ENCODE peak calls at places on chromosomes 1 and 21, in five cellular contexts. One of them, this sample, is unnamed.

GRCh38 chr1:30420519-30421050 is 302.8 kb downstream of the MATN1 start:
- DNase-seq in spleen: no peak
- DNase-seq in heart left ventricle: peak; percentile 9
- DNase-seq in tibial nerve: no peak
- DNase-seq in body of pancreas: no peak
- DNase-seq in this sample: peak; percentile 6

GRCh38 chr1:21764615-21765423 is 18.1 kb downstream of the USP48 start:
- DNase-seq in spleen: no peak
- DNase-seq in heart left ventricle: peak; percentile 35
- DNase-seq in body of pancreas: peak; percentile 76
- DNase-seq in tibial nerve: peak; percentile 63
- DNase-seq in this sample: no peak

GRCh38 chr21:42199488-42200463 is 19.2 kb upstream of the ABCG1 start:
- DNase-seq in body of pancreas: peak; percentile 55
- DNase-seq in heart left ventricle: no peak
- DNase-seq in tibial nerve: no peak
- DNase-seq in spleen: no peak
- DNase-seq in this sample: no peak

GRCh38 chr1:155499953-155500621 is 62.5 kb downstream of the ASH1L start:
- DNase-seq in spleen: no peak
- DNase-seq in tibial nerve: no peak
- DNase-seq in body of pancreas: no peak
- DNase-seq in heart left ventricle: no peak
- DNase-seq in this sample: no peak

GRCh38 chr1:39832294-39832693 is 43.6 kb upstream of the BMP8B start:
- DNase-seq in tibial nerve: no peak
- DNase-seq in heart left ventricle: no peak
- DNase-seq in spleen: no peak
- DNase-seq in body of pancreas: no peak
- DNase-seq in this sample: no peak

GRCh38 chr1:21321963-21322680 is 31.9 kb upstream of the ECE1 start:
- DNase-seq in tibial nerve: no peak
- DNase-seq in spleen: no peak
- DNase-seq in heart left ventricle: no peak
- DNase-seq in body of pancreas: no peak
- DNase-seq in this sample: no peak

GRCh38 chr1:15081088-15081487 is 72.5 kb upstream of the TMEM51 start:
- DNase-seq in body of pancreas: no peak
- DNase-seq in heart left ventricle: no peak
- DNase-seq in spleen: no peak
- DNase-seq in tibial nerve: no peak
- DNase-seq in this sample: no peak

GRCh38 chr1:22711591-22712501 is 1.2 kb downstream of the EPHB2 start:
- DNase-seq in heart left ventricle: no peak
- DNase-seq in spleen: no peak
- DNase-seq in tibial nerve: no peak
- DNase-seq in body of pancreas: no peak
- DNase-seq in this sample: no peak

GRCh38 chr1:30787856-30788495 is 30.4 kb upstream of the LAPTM5 start:
- DNase-seq in spleen: peak; percentile 51
- DNase-seq in body of pancreas: no peak
- DNase-seq in heart left ventricle: no peak
- DNase-seq in tibial nerve: no peak
- DNase-seq in this sample: no peak

GRCh38 chr1:81155131-81155530 is 645.6 kb upstream of the ADGRL2 start:
- DNase-seq in body of pancreas: no peak
- DNase-seq in heart left ventricle: no peak
- DNase-seq in spleen: no peak
- DNase-seq in tibial nerve: no peak
- DNase-seq in this sample: no peak

GRCh38 chr1:15757575-15758401 is 807 bp upstream of the FBLIM1 start:
- DNase-seq in tibial nerve: no peak
- DNase-seq in spleen: no peak
- DNase-seq in body of pancreas: no peak
- DNase-seq in heart left ventricle: no peak
- DNase-seq in this sample: no peak

GRCh38 chr1:188642585-188643168 is 1813.9 kb downstream of the PLA2G4A start:
- DNase-seq in spleen: no peak
- DNase-seq in body of pancreas: no peak
- DNase-seq in tibial nerve: no peak
- DNase-seq in heart left ventricle: no peak
- DNase-seq in this sample: no peak

GRCh38 chr1:245500546-245500945 is 345.8 kb downstream of the KIF26B start:
- DNase-seq in tibial nerve: no peak
- DNase-seq in spleen: no peak
- DNase-seq in heart left ventricle: no peak
- DNase-seq in body of pancreas: no peak
- DNase-seq in this sample: no peak

GRCh38 chr1:204286841-204287387 is 72.8 kb downstream of the PLEKHA6 start:
- DNase-seq in tibial nerve: peak; percentile 34
- DNase-seq in spleen: no peak
- DNase-seq in body of pancreas: peak; percentile 83
- DNase-seq in heart left ventricle: peak; percentile 48
- DNase-seq in this sample: no peak

GRCh38 chr1:87683557-87683956 is 354.9 kb downstream of the LMO4 start:
- DNase-seq in body of pancreas: no peak
- DNase-seq in heart left ventricle: no peak
- DNase-seq in spleen: no peak
- DNase-seq in tibial nerve: no peak
- DNase-seq in this sample: no peak

GRCh38 chr1:174352117-174352516 is 95.6 kb upstream of the GPR52 start:
- DNase-seq in tibial nerve: no peak
- DNase-seq in spleen: no peak
- DNase-seq in body of pancreas: no peak
- DNase-seq in heart left ventricle: no peak
- DNase-seq in this sample: no peak

GRCh38 chr1:98794196-98794886 is 132.8 kb downstream of the SNX7 start:
- DNase-seq in body of pancreas: peak; percentile 62
- DNase-seq in spleen: no peak
- DNase-seq in heart left ventricle: peak; percentile 24
- DNase-seq in tibial nerve: peak; percentile 50
- DNase-seq in this sample: no peak

GRCh38 chr1:18602533-18603211 is 28.0 kb upstream of the PAX7 start:
- DNase-seq in tibial nerve: no peak
- DNase-seq in body of pancreas: no peak
- DNase-seq in heart left ventricle: no peak
- DNase-seq in spleen: no peak
- DNase-seq in this sample: no peak

GRCh38 chr1:186482661-186483255 is 21.8 kb upstream of the PDC start:
- DNase-seq in body of pancreas: peak; percentile 35
- DNase-seq in tibial nerve: peak; percentile 61
- DNase-seq in spleen: no peak
- DNase-seq in heart left ventricle: peak; percentile 37
- DNase-seq in this sample: peak; percentile 50

GRCh38 chr1:246632584-246633168 is 66.4 kb downstream of the CNST start:
- DNase-seq in spleen: no peak
- DNase-seq in heart left ventricle: no peak
- DNase-seq in body of pancreas: no peak
- DNase-seq in tibial nerve: no peak
- DNase-seq in this sample: no peak
- TF ChIP-seq CTCF in spleen: no peak
- TF ChIP-seq CTCF in heart left ventricle: no peak
- TF ChIP-seq CTCF in body of pancreas: no peak
- TF ChIP-seq CTCF in tibial nerve: no peak
- TF ChIP-seq CTCF in this sample: no peak

DNA sequence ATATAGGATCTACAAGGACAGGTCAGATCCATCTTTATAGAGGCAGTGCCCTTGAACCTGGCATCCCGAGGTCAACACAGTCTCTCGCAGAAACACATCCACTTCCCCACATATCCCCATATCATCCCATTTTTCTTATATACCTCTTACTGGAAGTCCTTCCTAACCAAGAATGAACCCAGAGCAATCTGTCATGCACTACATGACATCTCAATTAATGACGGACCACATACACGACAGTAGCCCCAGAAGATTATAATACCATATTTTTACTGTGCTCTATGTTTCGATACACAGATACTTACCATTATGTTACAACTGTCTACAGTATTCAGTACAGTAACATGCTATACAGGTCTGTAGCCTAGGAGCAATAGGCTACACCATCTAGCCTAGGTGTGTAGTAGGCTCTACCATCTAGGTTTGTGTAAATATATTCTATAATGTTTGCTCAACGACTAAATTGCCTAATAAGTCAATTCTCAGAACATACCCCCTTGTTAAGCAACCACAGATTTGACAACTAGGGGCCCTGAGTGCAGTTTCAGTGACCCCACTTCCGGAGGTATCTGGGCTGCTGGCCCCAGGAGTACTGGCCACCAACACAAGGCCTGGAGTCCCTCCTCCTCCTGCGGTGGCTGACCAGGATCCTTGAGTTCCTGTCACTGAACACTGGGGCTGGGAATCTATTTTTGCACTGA is 28.1 kb downstream of the PTPN14 start:
- DNase-seq in body of pancreas: no peak
- DNase-seq in tibial nerve: no peak
- DNase-seq in spleen: no peak
- DNase-seq in heart left ventricle: no peak
- DNase-seq in this sample: no peak
- TF ChIP-seq POLR2A in body of pancreas: no peak
- TF ChIP-seq POLR2A in tibial nerve: no peak
- TF ChIP-seq POLR2A in spleen: no peak
- TF ChIP-seq POLR2A in heart left ventricle: no peak
- TF ChIP-seq POLR2A in this sample: no peak

DNA sequence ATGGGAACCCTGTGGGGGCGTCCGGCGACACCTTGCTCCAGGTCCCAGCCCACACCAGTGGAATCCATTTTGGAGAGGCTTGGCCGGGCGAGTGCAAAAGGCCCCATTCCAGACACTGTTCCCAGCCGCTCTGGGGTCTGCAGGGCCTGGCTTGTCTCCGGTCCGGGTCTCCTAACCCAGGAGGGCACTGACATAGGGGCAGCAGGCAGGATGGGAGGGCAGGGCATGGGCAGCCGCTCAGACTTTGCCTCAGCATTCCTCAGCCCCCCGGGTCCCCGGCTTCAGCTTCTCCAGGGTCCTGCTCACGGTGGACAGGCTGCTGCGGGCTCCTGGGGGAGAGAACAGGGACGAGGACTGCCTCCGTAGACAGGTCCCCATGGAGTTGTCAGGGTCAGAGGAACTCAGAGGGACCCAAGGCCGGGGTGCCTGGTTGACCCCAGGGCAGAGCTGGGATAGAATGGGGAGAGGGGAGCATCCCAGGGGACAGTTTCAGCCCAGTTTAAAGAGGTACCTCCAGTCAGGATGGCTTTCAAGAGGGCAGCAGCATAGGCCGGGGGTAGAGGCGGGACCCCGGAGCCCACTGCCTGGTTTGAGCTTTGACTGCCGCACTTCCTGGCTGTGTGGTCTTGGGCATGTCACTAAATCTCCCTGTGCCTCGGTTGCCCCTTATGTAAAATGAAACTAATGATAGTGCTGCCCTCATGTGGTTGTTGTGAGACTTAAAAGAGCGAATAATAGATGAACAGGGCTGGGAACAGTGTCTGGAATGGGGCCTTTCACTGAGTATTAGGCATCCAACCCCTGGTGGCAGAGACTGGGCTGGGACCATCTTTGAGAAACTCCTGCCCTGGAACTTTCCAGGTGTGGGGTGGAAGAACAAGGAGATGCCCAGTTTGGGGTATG is 3.7 kb downstream of the KNCN start:
- DNase-seq in heart left ventricle: no peak
- DNase-seq in spleen: peak; percentile 71
- DNase-seq in body of pancreas: peak; percentile 29
- DNase-seq in tibial nerve: peak; percentile 50
- DNase-seq in this sample: no peak
- TF ChIP-seq CTCF in heart left ventricle: peak; percentile 25
- TF ChIP-seq CTCF in spleen: no peak
- TF ChIP-seq CTCF in body of pancreas: peak; percentile 48
- TF ChIP-seq CTCF in tibial nerve: peak; percentile 44
- TF ChIP-seq CTCF in this sample: peak; percentile 19

GRCh38 chr1:229411434-229412055 is 22.3 kb downstream of the ACTA1 start:
- DNase-seq in spleen: no peak
- DNase-seq in heart left ventricle: no peak
- DNase-seq in tibial nerve: no peak
- DNase-seq in body of pancreas: no peak
- DNase-seq in this sample: no peak

GRCh38 chr1:229410370-229410691 is 23.6 kb downstream of the ACTA1 start:
- DNase-seq in spleen: no peak
- DNase-seq in body of pancreas: no peak
- DNase-seq in tibial nerve: no peak
- DNase-seq in heart left ventricle: no peak
- DNase-seq in this sample: no peak

GRCh38 chr1:229408458-229409037 is 25.3 kb downstream of the ACTA1 start:
- DNase-seq in body of pancreas: no peak
- DNase-seq in tibial nerve: no peak
- DNase-seq in spleen: no peak
- DNase-seq in heart left ventricle: peak; percentile 83
- DNase-seq in this sample: no peak

GRCh38 chr1:229410692-229411433 is 23.0 kb downstream of the ACTA1 start:
- DNase-seq in tibial nerve: no peak
- DNase-seq in spleen: no peak
- DNase-seq in body of pancreas: peak; percentile 87
- DNase-seq in heart left ventricle: peak; percentile 80
- DNase-seq in this sample: peak; percentile 70

GRCh38 chr1:229409616-229410369 is 24.1 kb downstream of the ACTA1 start:
- DNase-seq in tibial nerve: no peak
- DNase-seq in heart left ventricle: no peak
- DNase-seq in body of pancreas: no peak
- DNase-seq in spleen: no peak
- DNase-seq in this sample: no peak
- TF ChIP-seq POLR2A in tibial nerve: no peak
- TF ChIP-seq POLR2A in heart left ventricle: no peak
- TF ChIP-seq POLR2A in body of pancreas: no peak
- TF ChIP-seq POLR2A in spleen: no peak
- TF ChIP-seq POLR2A in this sample: no peak

GRCh38 chr1:26142165-26142564 is 16.7 kb upstream of the FAM110D start:
- DNase-seq in body of pancreas: no peak
- DNase-seq in heart left ventricle: no peak
- DNase-seq in spleen: no peak
- DNase-seq in tibial nerve: no peak
- DNase-seq in this sample: no peak
- TF ChIP-seq CTCF in body of pancreas: no peak
- TF ChIP-seq CTCF in heart left ventricle: no peak
- TF ChIP-seq CTCF in spleen: no peak
- TF ChIP-seq CTCF in tibial nerve: no peak
- TF ChIP-seq CTCF in this sample: no peak

GRCh38 chr1:209755926-209756607 is at the start of gene TRAF3IP3:
- DNase-seq in tibial nerve: no peak
- DNase-seq in heart left ventricle: peak; percentile 40
- DNase-seq in spleen: peak; percentile 92
- DNase-seq in body of pancreas: peak; percentile 59
- DNase-seq in this sample: no peak
- TF ChIP-seq POLR2A in tibial nerve: no peak
- TF ChIP-seq POLR2A in heart left ventricle: no peak
- TF ChIP-seq POLR2A in spleen: no peak
- TF ChIP-seq POLR2A in body of pancreas: no peak
- TF ChIP-seq POLR2A in this sample: no peak

GRCh38 chr1:211627259-211627658 is 48.2 kb downstream of the NEK2 start:
- DNase-seq in tibial nerve: no peak
- DNase-seq in heart left ventricle: no peak
- DNase-seq in spleen: no peak
- DNase-seq in body of pancreas: no peak
- DNase-seq in this sample: no peak

GRCh38 chr1:211621471-211622198 is 42.7 kb upstream of the SLC30A1 start:
- DNase-seq in heart left ventricle: peak; percentile 38
- DNase-seq in body of pancreas: peak; percentile 47
- DNase-seq in tibial nerve: no peak
- DNase-seq in spleen: no peak
- DNase-seq in this sample: no peak

GRCh38 chr1:211628446-211628845 is 47.0 kb downstream of the NEK2 start:
- DNase-seq in tibial nerve: no peak
- DNase-seq in body of pancreas: no peak
- DNase-seq in heart left ventricle: no peak
- DNase-seq in spleen: no peak
- DNase-seq in this sample: no peak

GRCh38 chr1:211623510-211623909 is 44.5 kb upstream of the SLC30A1 start:
- DNase-seq in body of pancreas: no peak
- DNase-seq in heart left ventricle: no peak
- DNase-seq in tibial nerve: no peak
- DNase-seq in spleen: no peak
- DNase-seq in this sample: no peak

GRCh38 chr1:211625040-211625439 is 46.1 kb upstream of the SLC30A1 start:
- DNase-seq in spleen: no peak
- DNase-seq in heart left ventricle: peak; percentile 52
- DNase-seq in tibial nerve: peak; percentile 25
- DNase-seq in body of pancreas: no peak
- DNase-seq in this sample: no peak
- TF ChIP-seq CTCF in spleen: peak; percentile 28
- TF ChIP-seq CTCF in heart left ventricle: no peak
- TF ChIP-seq CTCF in tibial nerve: no peak
- TF ChIP-seq CTCF in body of pancreas: no peak
- TF ChIP-seq CTCF in this sample: no peak

This sample was measured in uterus.